ENCODE peak calls at places on chromosomes 6 and 20, in nine cellular contexts. One of them, this sample, is unnamed.
A peak's percentile ranks its signal among the peaks of the same experiment; 100 is the strongest.

GRCh38 chr6:68343901-68344300 is 291.2 kb upstream of the ADGRB3 start:
- DNase-seq in breast epithelium: no peak
- DNase-seq in tibial artery: no peak
- DNase-seq in astrocyte of the spinal cord: peak; percentile 44
- DNase-seq in neural crest cell: peak; percentile 22
- DNase-seq in fibroblast of the aortic adventitia: peak; percentile 2
- DNase-seq in testis: peak; percentile 69
- DNase-seq in left ventricle myocardium inferior: no peak
- DNase-seq in WERI-Rb-1: peak; percentile 73
- DNase-seq in this sample: no peak

GRCh38 chr20:58406422-58407001 is 17.5 kb downstream of the VAPB start:
- DNase-seq in neural crest cell: no peak
- DNase-seq in tibial artery: no peak
- DNase-seq in left ventricle myocardium inferior: no peak
- DNase-seq in testis: no peak
- DNase-seq in fibroblast of the aortic adventitia: no peak
- DNase-seq in astrocyte of the spinal cord: no peak
- DNase-seq in WERI-Rb-1: no peak
- DNase-seq in breast epithelium: no peak
- DNase-seq in this sample: no peak

GRCh38 chr6:25449774-25450173 is 170.6 kb downstream of the CARMIL1 start:
- DNase-seq in breast epithelium: no peak
- DNase-seq in fibroblast of the aortic adventitia: no peak
- DNase-seq in WERI-Rb-1: no peak
- DNase-seq in tibial artery: no peak
- DNase-seq in left ventricle myocardium inferior: no peak
- DNase-seq in neural crest cell: no peak
- DNase-seq in testis: no peak
- DNase-seq in astrocyte of the spinal cord: peak; percentile 52
- DNase-seq in this sample: no peak

GRCh38 chr20:49320460-49320859 is 42.6 kb upstream of the ZNFX1 start:
- DNase-seq in neural crest cell: no peak
- DNase-seq in WERI-Rb-1: peak; percentile 55
- DNase-seq in testis: peak; percentile 34
- DNase-seq in tibial artery: no peak
- DNase-seq in left ventricle myocardium inferior: no peak
- DNase-seq in fibroblast of the aortic adventitia: peak; percentile 69
- DNase-seq in breast epithelium: no peak
- DNase-seq in astrocyte of the spinal cord: peak; percentile 36
- DNase-seq in this sample: no peak

GRCh38 chr6:97067045-97067444 is 142.5 kb downstream of the KLHL32 start:
- DNase-seq in neural crest cell: no peak
- DNase-seq in tibial artery: no peak
- DNase-seq in left ventricle myocardium inferior: no peak
- DNase-seq in testis: no peak
- DNase-seq in astrocyte of the spinal cord: no peak
- DNase-seq in WERI-Rb-1: no peak
- DNase-seq in fibroblast of the aortic adventitia: no peak
- DNase-seq in breast epithelium: no peak
- DNase-seq in this sample: no peak

GRCh38 chr20:25270829-25271251 is 23.0 kb downstream of the PYGB start:
- DNase-seq in tibial artery: peak; percentile 59
- DNase-seq in testis: peak; percentile 9
- DNase-seq in left ventricle myocardium inferior: peak; percentile 11
- DNase-seq in astrocyte of the spinal cord: no peak
- DNase-seq in WERI-Rb-1: peak; percentile 5
- DNase-seq in neural crest cell: no peak
- DNase-seq in fibroblast of the aortic adventitia: no peak
- DNase-seq in breast epithelium: peak; percentile 19
- DNase-seq in this sample: peak; percentile 2

GRCh38 chr20:20211274-20211987 is 156.5 kb upstream of the INSM1 start:
- DNase-seq in astrocyte of the spinal cord: peak; percentile 35
- DNase-seq in neural crest cell: no peak
- DNase-seq in breast epithelium: no peak
- DNase-seq in testis: no peak
- DNase-seq in left ventricle myocardium inferior: no peak
- DNase-seq in WERI-Rb-1: no peak
- DNase-seq in tibial artery: no peak
- DNase-seq in fibroblast of the aortic adventitia: no peak
- DNase-seq in this sample: no peak

GRCh38 chr6:144131248-144131709 is 19.0 kb upstream of the STX11 start:
- DNase-seq in fibroblast of the aortic adventitia: peak; percentile 83
- DNase-seq in left ventricle myocardium inferior: no peak
- DNase-seq in tibial artery: no peak
- DNase-seq in testis: no peak
- DNase-seq in neural crest cell: no peak
- DNase-seq in astrocyte of the spinal cord: peak; percentile 65
- DNase-seq in breast epithelium: no peak
- DNase-seq in WERI-Rb-1: no peak
- DNase-seq in this sample: no peak

GRCh38 chr6:170451762-170452651 is 101.1 kb downstream of the PSMB1 start:
- DNase-seq in astrocyte of the spinal cord: no peak
- DNase-seq in fibroblast of the aortic adventitia: no peak
- DNase-seq in tibial artery: no peak
- DNase-seq in breast epithelium: no peak
- DNase-seq in left ventricle myocardium inferior: no peak
- DNase-seq in neural crest cell: no peak
- DNase-seq in WERI-Rb-1: no peak
- DNase-seq in testis: peak; percentile 10
- DNase-seq in this sample: peak; percentile 14

GRCh38 chr6:85169189-85169588 is 280.7 kb upstream of the NT5E start:
- DNase-seq in astrocyte of the spinal cord: no peak
- DNase-seq in WERI-Rb-1: no peak
- DNase-seq in testis: no peak
- DNase-seq in tibial artery: no peak
- DNase-seq in breast epithelium: no peak
- DNase-seq in left ventricle myocardium inferior: no peak
- DNase-seq in neural crest cell: no peak
- DNase-seq in fibroblast of the aortic adventitia: no peak
- DNase-seq in this sample: no peak

GRCh38 chr6:39313526-39314272 is 520 bp downstream of the KCNK17 start:
- DNase-seq in tibial artery: no peak
- DNase-seq in fibroblast of the aortic adventitia: no peak
- DNase-seq in testis: no peak
- DNase-seq in astrocyte of the spinal cord: no peak
- DNase-seq in WERI-Rb-1: no peak
- DNase-seq in neural crest cell: peak; percentile 2
- DNase-seq in left ventricle myocardium inferior: no peak
- DNase-seq in breast epithelium: no peak
- DNase-seq in this sample: no peak

GRCh38 chr6:38180586-38180985 is 361.1 kb downstream of the ZFAND3 start:
- DNase-seq in neural crest cell: no peak
- DNase-seq in testis: peak; percentile 13
- DNase-seq in left ventricle myocardium inferior: no peak
- DNase-seq in breast epithelium: no peak
- DNase-seq in astrocyte of the spinal cord: no peak
- DNase-seq in fibroblast of the aortic adventitia: no peak
- DNase-seq in tibial artery: no peak
- DNase-seq in WERI-Rb-1: no peak
- DNase-seq in this sample: no peak

GRCh38 chr6:16318538-16318937 is 80.2 kb downstream of the GMPR start:
- DNase-seq in tibial artery: peak; percentile 72
- DNase-seq in fibroblast of the aortic adventitia: peak; percentile 90
- DNase-seq in WERI-Rb-1: no peak
- DNase-seq in left ventricle myocardium inferior: no peak
- DNase-seq in testis: no peak
- DNase-seq in breast epithelium: no peak
- DNase-seq in neural crest cell: no peak
- DNase-seq in astrocyte of the spinal cord: peak; percentile 91
- DNase-seq in this sample: no peak

GRCh38 chr20:50293244-50294139 is 102.9 kb downstream of the CEBPB start:
- DNase-seq in left ventricle myocardium inferior: peak; percentile 17
- DNase-seq in testis: no peak
- DNase-seq in breast epithelium: no peak
- DNase-seq in tibial artery: no peak
- DNase-seq in fibroblast of the aortic adventitia: no peak
- DNase-seq in neural crest cell: no peak
- DNase-seq in WERI-Rb-1: no peak
- DNase-seq in astrocyte of the spinal cord: no peak
- DNase-seq in this sample: no peak

GRCh38 chr6:95280690-95281273 is 296.6 kb upstream of the MANEA start:
- DNase-seq in fibroblast of the aortic adventitia: peak; percentile 2
- DNase-seq in tibial artery: no peak
- DNase-seq in neural crest cell: no peak
- DNase-seq in testis: peak; percentile 28
- DNase-seq in left ventricle myocardium inferior: no peak
- DNase-seq in WERI-Rb-1: peak; percentile 74
- DNase-seq in astrocyte of the spinal cord: peak; percentile 4
- DNase-seq in breast epithelium: no peak
- DNase-seq in this sample: no peak

GRCh38 chr20:59207742-59208357 is 44.2 kb downstream of the ZNF831 start:
- DNase-seq in fibroblast of the aortic adventitia: no peak
- DNase-seq in left ventricle myocardium inferior: peak; percentile 44
- DNase-seq in testis: peak; percentile 76
- DNase-seq in astrocyte of the spinal cord: no peak
- DNase-seq in neural crest cell: peak; percentile 28
- DNase-seq in breast epithelium: no peak
- DNase-seq in tibial artery: no peak
- DNase-seq in WERI-Rb-1: peak; percentile 89
- DNase-seq in this sample: peak; percentile 71

DNA sequence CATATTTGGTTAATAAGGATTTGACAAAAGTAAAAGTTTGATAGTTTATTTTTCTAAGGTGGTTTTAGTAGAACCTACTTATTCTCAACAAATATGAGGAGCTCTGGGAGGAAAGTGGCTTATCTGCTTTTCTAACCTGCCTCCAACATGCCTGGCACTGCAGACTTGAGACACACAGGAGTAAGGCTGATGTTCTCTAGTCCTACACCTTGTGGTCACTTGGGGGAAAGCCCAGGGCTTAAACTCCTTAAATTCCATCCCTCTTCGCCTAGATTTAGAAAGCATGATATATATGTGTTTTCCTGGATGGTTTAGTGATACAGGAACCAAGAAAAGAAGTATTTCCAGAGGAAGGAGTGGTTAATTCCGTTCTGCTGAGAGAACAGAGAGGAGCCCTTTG is 39.9 kb upstream of the SAMD5 start:
- DNase-seq in fibroblast of the aortic adventitia: no peak
- DNase-seq in breast epithelium: no peak
- DNase-seq in tibial artery: no peak
- DNase-seq in WERI-Rb-1: no peak
- DNase-seq in testis: no peak
- DNase-seq in left ventricle myocardium inferior: no peak
- DNase-seq in neural crest cell: no peak
- DNase-seq in astrocyte of the spinal cord: no peak
- DNase-seq in this sample: no peak
- TF ChIP-seq CTCF in fibroblast of the aortic adventitia: no peak
- TF ChIP-seq CTCF in breast epithelium: no peak
- TF ChIP-seq CTCF in tibial artery: no peak
- TF ChIP-seq CTCF in WERI-Rb-1: peak; percentile 11
- TF ChIP-seq CTCF in testis: no peak
- TF ChIP-seq CTCF in left ventricle myocardium inferior: no peak
- TF ChIP-seq CTCF in neural crest cell: no peak
- TF ChIP-seq CTCF in astrocyte of the spinal cord: no peak
- TF ChIP-seq CTCF in this sample: no peak

DNA sequence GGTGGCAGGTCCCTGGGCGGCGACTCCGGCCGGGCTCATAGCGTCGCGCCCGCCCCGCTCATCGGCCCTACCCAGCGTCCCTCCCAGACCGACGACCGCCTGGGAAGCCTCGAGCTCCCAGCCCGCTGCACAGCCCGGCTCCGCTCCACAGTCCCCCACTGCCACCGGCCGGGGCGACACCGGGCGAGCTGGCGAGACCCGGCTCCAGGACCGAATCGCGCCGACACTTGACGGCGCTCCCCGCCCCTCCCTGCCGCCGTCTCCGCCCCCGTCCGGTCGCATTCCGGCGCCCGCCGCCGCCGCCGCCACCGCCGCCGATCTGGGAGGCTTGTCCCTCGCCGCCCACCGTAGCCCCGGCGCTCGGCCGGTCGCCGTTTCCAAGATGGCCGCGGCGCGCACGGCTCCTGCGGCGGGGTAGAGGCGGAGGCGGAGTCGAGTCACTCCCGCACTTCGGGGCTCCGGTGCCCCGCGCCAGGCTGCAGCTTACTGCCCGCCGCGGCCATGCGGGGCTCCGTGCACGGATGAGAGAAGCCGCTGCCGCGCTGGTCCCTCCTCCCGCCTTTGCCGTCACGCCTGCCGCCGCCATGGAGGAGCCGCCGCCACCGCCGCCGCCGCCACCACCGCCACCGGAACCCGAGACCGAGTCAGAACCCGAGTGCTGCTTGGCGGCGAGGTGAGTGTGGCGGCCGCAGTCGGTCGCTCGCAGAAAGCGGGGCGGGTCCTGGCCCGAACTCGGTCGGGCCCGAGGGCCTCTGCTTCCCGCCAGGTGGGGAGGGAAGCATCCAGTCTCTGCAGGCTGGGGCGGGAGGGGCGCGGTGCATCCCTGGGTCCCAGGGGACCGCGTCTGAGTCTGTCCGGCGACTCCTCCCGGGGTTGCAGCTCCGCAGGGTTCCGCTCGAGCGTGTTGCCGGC is at the start of gene MAP3K4:
- DNase-seq in testis: peak; percentile 74
- DNase-seq in astrocyte of the spinal cord: peak; percentile 83
- DNase-seq in neural crest cell: peak; percentile 76
- DNase-seq in left ventricle myocardium inferior: peak; percentile 85
- DNase-seq in breast epithelium: peak; percentile 54
- DNase-seq in fibroblast of the aortic adventitia: peak; percentile 70
- DNase-seq in tibial artery: peak; percentile 88
- DNase-seq in WERI-Rb-1: peak; percentile 81
- DNase-seq in this sample: peak; percentile 79
- TF ChIP-seq CTCF in testis: peak; percentile 11
- TF ChIP-seq CTCF in astrocyte of the spinal cord: no peak
- TF ChIP-seq CTCF in neural crest cell: peak; percentile 14
- TF ChIP-seq CTCF in left ventricle myocardium inferior: no peak
- TF ChIP-seq CTCF in breast epithelium: no peak
- TF ChIP-seq CTCF in fibroblast of the aortic adventitia: no peak
- TF ChIP-seq CTCF in tibial artery: no peak
- TF ChIP-seq CTCF in WERI-Rb-1: no peak
- TF ChIP-seq CTCF in this sample: no peak

GRCh38 chr6:120077489-120077888 is 727.9 kb upstream of the MAN1A1 start:
- DNase-seq in left ventricle myocardium inferior: no peak
- DNase-seq in neural crest cell: no peak
- DNase-seq in astrocyte of the spinal cord: peak; percentile 1
- DNase-seq in testis: peak; percentile 20
- DNase-seq in fibroblast of the aortic adventitia: peak; percentile 3
- DNase-seq in tibial artery: no peak
- DNase-seq in WERI-Rb-1: peak; percentile 17
- DNase-seq in breast epithelium: no peak
- DNase-seq in this sample: no peak

DNA sequence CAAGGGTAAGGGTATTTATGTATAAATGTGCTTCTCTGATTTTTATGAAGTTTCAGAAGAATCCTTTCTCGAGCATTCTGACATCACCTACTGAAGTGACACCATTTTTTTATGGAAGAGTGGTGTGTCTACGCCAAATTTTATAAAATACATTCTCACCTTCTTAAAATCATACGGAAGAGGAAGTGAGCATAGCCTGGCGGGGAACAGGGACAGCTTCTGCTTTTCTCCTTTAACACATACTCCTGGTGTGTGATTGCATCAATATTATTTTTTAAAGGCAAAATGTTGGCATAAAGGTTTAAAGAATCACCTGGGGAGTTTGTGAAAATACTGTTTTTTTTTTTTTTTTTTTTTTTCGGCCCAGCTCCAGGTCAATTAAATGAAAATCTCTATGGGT is 733.6 kb upstream of the MAN1A1 start:
- DNase-seq in tibial artery: no peak
- DNase-seq in WERI-Rb-1: no peak
- DNase-seq in astrocyte of the spinal cord: no peak
- DNase-seq in left ventricle myocardium inferior: no peak
- DNase-seq in neural crest cell: no peak
- DNase-seq in breast epithelium: no peak
- DNase-seq in fibroblast of the aortic adventitia: no peak
- DNase-seq in testis: no peak
- DNase-seq in this sample: no peak
- TF ChIP-seq CTCF in tibial artery: no peak
- TF ChIP-seq CTCF in WERI-Rb-1: no peak
- TF ChIP-seq CTCF in astrocyte of the spinal cord: no peak
- TF ChIP-seq CTCF in left ventricle myocardium inferior: no peak
- TF ChIP-seq CTCF in neural crest cell: no peak
- TF ChIP-seq CTCF in breast epithelium: no peak
- TF ChIP-seq CTCF in fibroblast of the aortic adventitia: no peak
- TF ChIP-seq CTCF in testis: no peak
- TF ChIP-seq CTCF in this sample: no peak

GRCh38 chr6:133286765-133287164 is 45.6 kb downstream of the EYA4 start:
- DNase-seq in breast epithelium: no peak
- DNase-seq in astrocyte of the spinal cord: peak; percentile 24
- DNase-seq in WERI-Rb-1: no peak
- DNase-seq in left ventricle myocardium inferior: no peak
- DNase-seq in testis: no peak
- DNase-seq in neural crest cell: no peak
- DNase-seq in tibial artery: no peak
- DNase-seq in fibroblast of the aortic adventitia: peak; percentile 12
- DNase-seq in this sample: no peak
- TF ChIP-seq CTCF in breast epithelium: no peak
- TF ChIP-seq CTCF in astrocyte of the spinal cord: peak; percentile 57
- TF ChIP-seq CTCF in WERI-Rb-1: peak; percentile 47
- TF ChIP-seq CTCF in left ventricle myocardium inferior: peak; percentile 44
- TF ChIP-seq CTCF in testis: no peak
- TF ChIP-seq CTCF in neural crest cell: peak; percentile 54
- TF ChIP-seq CTCF in tibial artery: no peak
- TF ChIP-seq CTCF in fibroblast of the aortic adventitia: peak; percentile 41
- TF ChIP-seq CTCF in this sample: no peak